ENCODE peak calls at places on chromosomes 12 and 14, in ten cellular contexts. One of them, this sample, is unnamed.

GRCh38 chr12:59596232-59597143 is 659 bp downstream of the SLC16A7 start:
- DNase-seq in IMR-90: peak; percentile 74
- DNase-seq in hepatocyte: peak; percentile 88
- DNase-seq in lower lobe of right lung: peak; percentile 79
- DNase-seq in neuronal stem cell: peak; percentile 73
- DNase-seq in heart right ventricle: peak; percentile 80
- DNase-seq in mammary epithelial cell: peak; percentile 51
- DNase-seq in cardiac muscle cell: peak; percentile 88
- DNase-seq in adrenal gland: peak; percentile 81
- DNase-seq in psoas muscle: peak; percentile 88
- DNase-seq in this sample: peak; percentile 89

GRCh38 chr12:72271741-72272661 is at the start of gene TRHDE:
- DNase-seq in mammary epithelial cell: peak; percentile 64
- DNase-seq in lower lobe of right lung: peak; percentile 68
- DNase-seq in hepatocyte: peak; percentile 71
- DNase-seq in adrenal gland: no peak
- DNase-seq in heart right ventricle: peak; percentile 23
- DNase-seq in IMR-90: peak; percentile 60
- DNase-seq in cardiac muscle cell: peak; percentile 35
- DNase-seq in neuronal stem cell: peak; percentile 61
- DNase-seq in psoas muscle: peak; percentile 76
- DNase-seq in this sample: peak; percentile 73

GRCh38 chr12:10716704-10717315 is 6.3 kb downstream of the YBX3 start:
- DNase-seq in neuronal stem cell: no peak
- DNase-seq in lower lobe of right lung: peak; percentile 60
- DNase-seq in hepatocyte: peak; percentile 74
- DNase-seq in mammary epithelial cell: peak; percentile 94
- DNase-seq in IMR-90: peak; percentile 92
- DNase-seq in cardiac muscle cell: peak; percentile 91
- DNase-seq in adrenal gland: peak; percentile 92
- DNase-seq in heart right ventricle: peak; percentile 67
- DNase-seq in psoas muscle: peak; percentile 91
- DNase-seq in this sample: peak; percentile 95

GRCh38 chr12:87329076-87329863 is 699.9 kb downstream of the C12orf50 start:
- DNase-seq in mammary epithelial cell: no peak
- DNase-seq in lower lobe of right lung: no peak
- DNase-seq in psoas muscle: no peak
- DNase-seq in adrenal gland: no peak
- DNase-seq in IMR-90: peak; percentile 18
- DNase-seq in cardiac muscle cell: peak; percentile 39
- DNase-seq in hepatocyte: no peak
- DNase-seq in heart right ventricle: no peak
- DNase-seq in neuronal stem cell: no peak
- DNase-seq in this sample: no peak

GRCh38 chr12:6837370-6838060 is 3.2 kb upstream of the GNB3 start:
- DNase-seq in adrenal gland: no peak
- DNase-seq in IMR-90: no peak
- DNase-seq in mammary epithelial cell: no peak
- DNase-seq in psoas muscle: peak; percentile 29
- DNase-seq in heart right ventricle: no peak
- DNase-seq in hepatocyte: no peak
- DNase-seq in neuronal stem cell: no peak
- DNase-seq in lower lobe of right lung: no peak
- DNase-seq in cardiac muscle cell: no peak
- DNase-seq in this sample: no peak

GRCh38 chr12:31959701-31960391 is 631 bp downstream of the RESF1 start:
- DNase-seq in heart right ventricle: peak; percentile 70
- DNase-seq in adrenal gland: peak; percentile 68
- DNase-seq in IMR-90: peak; percentile 61
- DNase-seq in lower lobe of right lung: peak; percentile 78
- DNase-seq in psoas muscle: peak; percentile 81
- DNase-seq in neuronal stem cell: peak; percentile 38
- DNase-seq in mammary epithelial cell: peak; percentile 63
- DNase-seq in cardiac muscle cell: peak; percentile 66
- DNase-seq in hepatocyte: peak; percentile 79
- DNase-seq in this sample: peak; percentile 78

GRCh38 chr12:78390920-78391319 is 473.7 kb upstream of the SYT1 start:
- DNase-seq in lower lobe of right lung: no peak
- DNase-seq in psoas muscle: no peak
- DNase-seq in hepatocyte: no peak
- DNase-seq in cardiac muscle cell: no peak
- DNase-seq in neuronal stem cell: no peak
- DNase-seq in IMR-90: no peak
- DNase-seq in adrenal gland: no peak
- DNase-seq in mammary epithelial cell: no peak
- DNase-seq in heart right ventricle: no peak
- DNase-seq in this sample: no peak

GRCh38 chr12:42666671-42667243 is 77.2 kb upstream of the PRICKLE1 start:
- DNase-seq in heart right ventricle: no peak
- DNase-seq in neuronal stem cell: peak; percentile 9
- DNase-seq in lower lobe of right lung: no peak
- DNase-seq in hepatocyte: peak; percentile 54
- DNase-seq in psoas muscle: no peak
- DNase-seq in mammary epithelial cell: peak; percentile 63
- DNase-seq in adrenal gland: no peak
- DNase-seq in IMR-90: peak; percentile 81
- DNase-seq in cardiac muscle cell: no peak
- DNase-seq in this sample: no peak

GRCh38 chr12:128814411-128815261 is 9.1 kb downstream of the SLC15A4 start:
- DNase-seq in neuronal stem cell: no peak
- DNase-seq in lower lobe of right lung: no peak
- DNase-seq in psoas muscle: no peak
- DNase-seq in IMR-90: no peak
- DNase-seq in heart right ventricle: no peak
- DNase-seq in hepatocyte: no peak
- DNase-seq in adrenal gland: no peak
- DNase-seq in mammary epithelial cell: no peak
- DNase-seq in cardiac muscle cell: no peak
- DNase-seq in this sample: no peak

GRCh38 chr12:128816643-128816920 is 7.2 kb downstream of the SLC15A4 start:
- DNase-seq in heart right ventricle: no peak
- DNase-seq in lower lobe of right lung: no peak
- DNase-seq in psoas muscle: no peak
- DNase-seq in mammary epithelial cell: no peak
- DNase-seq in adrenal gland: no peak
- DNase-seq in cardiac muscle cell: no peak
- DNase-seq in IMR-90: no peak
- DNase-seq in neuronal stem cell: no peak
- DNase-seq in hepatocyte: no peak
- DNase-seq in this sample: no peak

GRCh38 chr12:128813883-128814282 is 9.9 kb downstream of the SLC15A4 start:
- DNase-seq in neuronal stem cell: no peak
- DNase-seq in psoas muscle: no peak
- DNase-seq in heart right ventricle: no peak
- DNase-seq in adrenal gland: no peak
- DNase-seq in hepatocyte: no peak
- DNase-seq in cardiac muscle cell: no peak
- DNase-seq in mammary epithelial cell: no peak
- DNase-seq in lower lobe of right lung: no peak
- DNase-seq in IMR-90: no peak
- DNase-seq in this sample: peak; percentile 45

GRCh38 chr12:128817115-128818015 is 6.4 kb downstream of the SLC15A4 start:
- DNase-seq in hepatocyte: peak; percentile 40
- DNase-seq in lower lobe of right lung: peak; percentile 63
- DNase-seq in heart right ventricle: peak; percentile 57
- DNase-seq in psoas muscle: peak; percentile 86
- DNase-seq in neuronal stem cell: no peak
- DNase-seq in cardiac muscle cell: peak; percentile 23
- DNase-seq in mammary epithelial cell: peak; percentile 60
- DNase-seq in adrenal gland: peak; percentile 77
- DNase-seq in IMR-90: peak; percentile 55
- DNase-seq in this sample: peak; percentile 86

DNA sequence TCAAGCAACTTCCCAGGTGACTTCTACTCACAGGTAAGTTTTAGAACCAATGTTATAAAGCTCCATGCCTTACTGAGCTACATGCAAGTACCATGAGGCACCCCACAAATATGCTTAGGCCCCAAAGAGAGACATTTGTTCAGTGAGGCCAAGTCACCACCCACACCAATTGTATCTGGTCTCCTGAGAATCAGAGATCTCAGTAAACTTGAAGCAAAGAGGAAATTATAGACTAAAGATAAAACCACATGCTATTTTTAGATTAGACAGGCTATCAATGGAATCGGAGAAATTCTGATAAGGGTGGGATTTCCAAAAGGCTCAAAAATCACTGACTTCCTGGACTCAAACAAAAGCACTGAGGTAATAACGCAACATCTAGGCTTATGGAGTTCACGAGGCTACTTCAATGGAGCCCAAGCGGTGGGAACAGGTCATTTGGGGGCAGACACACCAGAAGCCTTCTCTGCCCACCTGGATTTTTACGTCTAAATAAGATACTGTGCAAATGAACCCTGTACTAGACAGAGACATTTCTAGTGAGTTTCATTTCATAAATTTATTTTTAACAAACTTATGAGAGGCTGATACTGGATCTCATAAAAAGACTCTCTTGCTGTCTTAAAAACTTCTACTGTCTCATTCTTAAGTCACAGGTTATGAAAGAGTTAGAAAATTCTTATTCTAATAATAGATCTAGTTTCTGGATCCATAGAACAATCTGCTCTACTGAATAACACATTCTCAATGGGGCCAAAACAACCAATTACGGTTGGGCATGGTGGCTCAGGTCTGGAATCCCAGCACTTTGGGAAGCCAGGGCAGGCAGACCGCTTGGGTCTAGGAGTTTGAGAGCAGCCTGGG is 7.7 kb downstream of the SLC15A4 start:
- DNase-seq in neuronal stem cell: no peak
- DNase-seq in heart right ventricle: no peak
- DNase-seq in IMR-90: no peak
- DNase-seq in hepatocyte: no peak
- DNase-seq in cardiac muscle cell: no peak
- DNase-seq in lower lobe of right lung: no peak
- DNase-seq in mammary epithelial cell: no peak
- DNase-seq in psoas muscle: no peak
- DNase-seq in adrenal gland: no peak
- DNase-seq in this sample: no peak
- H3K4me3 ChIP-seq in neuronal stem cell: no peak overlapping the region
- H3K4me3 ChIP-seq in heart right ventricle: no peak overlapping the region
- H3K4me3 ChIP-seq in IMR-90: no peak overlapping the region
- H3K4me3 ChIP-seq in hepatocyte: no peak overlapping the region
- H3K4me3 ChIP-seq in cardiac muscle cell: no peak overlapping the region
- H3K4me3 ChIP-seq in lower lobe of right lung: no peak overlapping the region
- H3K4me3 ChIP-seq in mammary epithelial cell: no peak overlapping the region
- H3K4me3 ChIP-seq in psoas muscle: peak overlapping the region; percentile 46
- H3K4me3 ChIP-seq in adrenal gland: no peak overlapping the region
- H3K4me3 ChIP-seq in this sample: no peak overlapping the region

GRCh38 chr14:105979446-105979845 is 453.1 kb downstream of the TMEM121 start:
- DNase-seq in heart right ventricle: no peak
- DNase-seq in cardiac muscle cell: no peak
- DNase-seq in IMR-90: no peak
- DNase-seq in adrenal gland: no peak
- DNase-seq in lower lobe of right lung: no peak
- DNase-seq in hepatocyte: no peak
- DNase-seq in psoas muscle: no peak
- DNase-seq in neuronal stem cell: no peak
- DNase-seq in mammary epithelial cell: no peak
- DNase-seq in this sample: no peak
- H3K9me3 ChIP-seq in heart right ventricle: no peaks in the 10 kb centered on the region
- H3K9me3 ChIP-seq in cardiac muscle cell: no peaks in the 10 kb centered on the region
- H3K9me3 ChIP-seq in IMR-90: peaks cover 7% of the 10 kb centered on the region
- H3K9me3 ChIP-seq in adrenal gland: no peaks in the 10 kb centered on the region
- H3K9me3 ChIP-seq in lower lobe of right lung: no peaks in the 10 kb centered on the region
- H3K9me3 ChIP-seq in hepatocyte: no peaks in the 10 kb centered on the region
- H3K9me3 ChIP-seq in psoas muscle: no peaks in the 10 kb centered on the region
- H3K9me3 ChIP-seq in neuronal stem cell: peaks cover 9% of the 10 kb centered on the region
- H3K9me3 ChIP-seq in mammary epithelial cell: peaks cover 10% of the 10 kb centered on the region
- H3K9me3 ChIP-seq in this sample: no peaks in the 10 kb centered on the region

GRCh38 chr12:3041558-3042164 is 35.5 kb upstream of the TSPAN9 start:
- DNase-seq in mammary epithelial cell: peak; percentile 69
- DNase-seq in psoas muscle: peak; percentile 80
- DNase-seq in neuronal stem cell: peak; percentile 68
- DNase-seq in cardiac muscle cell: peak; percentile 83
- DNase-seq in lower lobe of right lung: no peak
- DNase-seq in adrenal gland: peak; percentile 67
- DNase-seq in heart right ventricle: no peak
- DNase-seq in hepatocyte: peak; percentile 89
- DNase-seq in IMR-90: peak; percentile 67
- DNase-seq in this sample: peak; percentile 67

GRCh38 chr12:3042394-3042793 is 34.8 kb upstream of the TSPAN9 start:
- DNase-seq in psoas muscle: peak; percentile 89
- DNase-seq in adrenal gland: peak; percentile 20
- DNase-seq in heart right ventricle: peak; percentile 49
- DNase-seq in neuronal stem cell: no peak
- DNase-seq in IMR-90: no peak
- DNase-seq in mammary epithelial cell: no peak
- DNase-seq in hepatocyte: no peak
- DNase-seq in cardiac muscle cell: no peak
- DNase-seq in lower lobe of right lung: no peak
- DNase-seq in this sample: no peak

GRCh38 chr12:3038931-3039510 is 38.2 kb upstream of the TSPAN9 start:
- DNase-seq in neuronal stem cell: no peak
- DNase-seq in lower lobe of right lung: no peak
- DNase-seq in psoas muscle: no peak
- DNase-seq in mammary epithelial cell: no peak
- DNase-seq in hepatocyte: no peak
- DNase-seq in heart right ventricle: no peak
- DNase-seq in adrenal gland: no peak
- DNase-seq in cardiac muscle cell: no peak
- DNase-seq in IMR-90: no peak
- DNase-seq in this sample: no peak

GRCh38 chr12:3040026-3040656 is 37.0 kb upstream of the TSPAN9 start:
- DNase-seq in neuronal stem cell: no peak
- DNase-seq in heart right ventricle: no peak
- DNase-seq in hepatocyte: no peak
- DNase-seq in psoas muscle: no peak
- DNase-seq in mammary epithelial cell: no peak
- DNase-seq in IMR-90: no peak
- DNase-seq in cardiac muscle cell: no peak
- DNase-seq in lower lobe of right lung: no peak
- DNase-seq in adrenal gland: no peak
- DNase-seq in this sample: no peak

GRCh38 chr12:3040663-3041544 is 36.3 kb upstream of the TSPAN9 start:
- DNase-seq in psoas muscle: no peak
- DNase-seq in cardiac muscle cell: no peak
- DNase-seq in lower lobe of right lung: no peak
- DNase-seq in adrenal gland: no peak
- DNase-seq in heart right ventricle: no peak
- DNase-seq in hepatocyte: no peak
- DNase-seq in mammary epithelial cell: no peak
- DNase-seq in neuronal stem cell: no peak
- DNase-seq in IMR-90: no peak
- DNase-seq in this sample: no peak
- H3K4me3 ChIP-seq in psoas muscle: no peak overlapping the region
- H3K4me3 ChIP-seq in cardiac muscle cell: no peak overlapping the region
- H3K4me3 ChIP-seq in lower lobe of right lung: no peak overlapping the region
- H3K4me3 ChIP-seq in adrenal gland: no peak overlapping the region
- H3K4me3 ChIP-seq in heart right ventricle: no peak overlapping the region
- H3K4me3 ChIP-seq in hepatocyte: no peak overlapping the region
- H3K4me3 ChIP-seq in mammary epithelial cell: no peak overlapping the region
- H3K4me3 ChIP-seq in neuronal stem cell: no peak overlapping the region
- H3K4me3 ChIP-seq in IMR-90: no peak overlapping the region
- H3K4me3 ChIP-seq in this sample: no peak overlapping the region

GRCh38 chr14:41072776-41073175 is 533.9 kb upstream of the LRFN5 start:
- DNase-seq in IMR-90: no peak
- DNase-seq in heart right ventricle: no peak
- DNase-seq in neuronal stem cell: no peak
- DNase-seq in cardiac muscle cell: no peak
- DNase-seq in psoas muscle: no peak
- DNase-seq in mammary epithelial cell: no peak
- DNase-seq in lower lobe of right lung: no peak
- DNase-seq in adrenal gland: no peak
- DNase-seq in hepatocyte: no peak
- DNase-seq in this sample: no peak

GRCh38 chr14:41073544-41073943 is 533.1 kb upstream of the LRFN5 start:
- DNase-seq in mammary epithelial cell: no peak
- DNase-seq in lower lobe of right lung: no peak
- DNase-seq in neuronal stem cell: no peak
- DNase-seq in adrenal gland: no peak
- DNase-seq in psoas muscle: no peak
- DNase-seq in heart right ventricle: no peak
- DNase-seq in IMR-90: no peak
- DNase-seq in cardiac muscle cell: no peak
- DNase-seq in hepatocyte: no peak
- DNase-seq in this sample: no peak

GRCh38 chr14:41071351-41071750 is 535.3 kb upstream of the LRFN5 start:
- DNase-seq in psoas muscle: no peak
- DNase-seq in mammary epithelial cell: no peak
- DNase-seq in IMR-90: no peak
- DNase-seq in adrenal gland: no peak
- DNase-seq in heart right ventricle: no peak
- DNase-seq in neuronal stem cell: no peak
- DNase-seq in lower lobe of right lung: no peak
- DNase-seq in hepatocyte: no peak
- DNase-seq in cardiac muscle cell: no peak
- DNase-seq in this sample: no peak
- H3K9me3 ChIP-seq in psoas muscle: no peaks in the 10 kb centered on the region
- H3K9me3 ChIP-seq in mammary epithelial cell: peaks cover 6% of the 10 kb centered on the region
- H3K9me3 ChIP-seq in IMR-90: peaks cover 7% of the 10 kb centered on the region
- H3K9me3 ChIP-seq in adrenal gland: no peaks in the 10 kb centered on the region
- H3K9me3 ChIP-seq in heart right ventricle: no peaks in the 10 kb centered on the region
- H3K9me3 ChIP-seq in neuronal stem cell: no peaks in the 10 kb centered on the region
- H3K9me3 ChIP-seq in lower lobe of right lung: no peaks in the 10 kb centered on the region
- H3K9me3 ChIP-seq in hepatocyte: no peaks in the 10 kb centered on the region
- H3K9me3 ChIP-seq in cardiac muscle cell: no peaks in the 10 kb centered on the region
- H3K9me3 ChIP-seq in this sample: no peaks in the 10 kb centered on the region

This sample was measured in MG63.